ENCODE peak calls at places on chromosomes 2 and 18, in eight cellular contexts. Y is ELR, B is non-pigmented ciliary epithelial cell, H is left ventricle myocardium inferior, G is mesothelial cell of epicardium, K is fibroblast of mammary gland, L is T-helper 1 cell, T is RKO. U is an unnamed sample.
A peak's percentile ranks its signal among the peaks of the same experiment; 100 is the strongest.

GRCh38 chr2:176281267-176281666 is 12.0 kb downstream of the MTX2 start:
- DNase-seq in Y (peak; percentile 85), B (peak; percentile 20), H (no peak), G (no peak), K (peak; percentile 89), L (no peak), T (peak; percentile 24), U (peak; percentile 63)

GRCh38 chr2:169798718-169799495 is at the start of gene SSB:
- DNase-seq in Y (peak; percentile 96), B (peak; percentile 67), H (peak; percentile 94), G (peak; percentile 85), K (peak; percentile 89), L (peak; percentile 87), T (peak; percentile 96), U (peak; percentile 51)

GRCh38 chr2:98894331-98895000 is 41.6 kb downstream of the CRACDL start:
- DNase-seq in Y (no peak), B (no peak), H (no peak), G (no peak), K (no peak), L (no peak), T (no peak), U (no peak)

GRCh38 chr2:173647681-173648350 is 293.1 kb downstream of the CDCA7 start:
- DNase-seq in Y (no peak), B (no peak), H (no peak), G (no peak), K (peak; percentile 56), L (no peak), T (no peak), U (no peak)

GRCh38 chr2:178829299-178829698 is 22.1 kb upstream of the TTN start:
- DNase-seq in Y (peak; percentile 28), B (peak; percentile 11), H (no peak), G (no peak), K (peak; percentile 35), L (no peak), T (no peak), U (no peak)

GRCh38 chr2:19504400-19505198 is 146.2 kb upstream of the OSR1 start:
- DNase-seq in Y (no peak), B (no peak), H (no peak), G (no peak), K (no peak), L (no peak), T (no peak), U (no peak)

GRCh38 chr2:96754317-96754716 is 6.4 kb upstream of the CNNM4 start:
- DNase-seq in Y (no peak), B (no peak), H (no peak), G (no peak), K (no peak), L (no peak), T (no peak), U (no peak)

GRCh38 chr2:96427917-96428316 is 77.2 kb downstream of the NEURL3 start:
- DNase-seq in Y (peak; percentile 87), B (no peak), H (no peak), G (no peak), K (peak; percentile 84), L (no peak), T (peak; percentile 97), U (peak; percentile 8)

GRCh38 chr2:53535234-53535867 is 232.3 kb upstream of the CHAC2 start:
- DNase-seq in Y (no peak), B (no peak), H (no peak), G (no peak), K (no peak), L (no peak), T (no peak), U (no peak)

GRCh38 chr2:15311201-15311882 is 249.8 kb downstream of the NBAS start:
- DNase-seq in Y (no peak), B (no peak), H (no peak), G (no peak), K (no peak), L (no peak), T (no peak), U (no peak)

GRCh38 chr2:210442869-210443268 is 33.7 kb downstream of the LANCL1 start:
- DNase-seq in Y (no peak), B (no peak), H (no peak), G (no peak), K (no peak), L (no peak), T (no peak), U (no peak)

GRCh38 chr2:226137201-226137811 is 662.3 kb downstream of the IRS1 start:
- DNase-seq in Y (peak; percentile 64), B (no peak), H (no peak), G (no peak), K (peak; percentile 54), L (no peak), T (no peak), U (no peak)

GRCh38 chr2:175640655-175641054 is 361.4 kb downstream of the LNPK start:
- DNase-seq in Y (no peak), B (no peak), H (no peak), G (no peak), K (no peak), L (no peak), T (no peak), U (no peak)

GRCh38 chr18:13540783-13541182 is 185.6 kb downstream of the FAM210A start:
- DNase-seq in Y (no peak), B (no peak), H (no peak), G (no peak), K (no peak), L (no peak), T (no peak), U (no peak)

GRCh38 chr2:173997269-173997668 is 32.1 kb upstream of the SP3 start:
- DNase-seq in Y (no peak), B (no peak), H (peak; percentile 80), G (no peak), K (peak; percentile 79), L (no peak), T (no peak), U (no peak)

GRCh38 chr2:102386004-102386403 is 30.4 kb downstream of the IL18R1 start:
- DNase-seq in Y (no peak), B (no peak), H (no peak), G (no peak), K (no peak), L (no peak), T (no peak), U (no peak)

GRCh38 chr2:109343460-109343859 is 214.5 kb downstream of the SH3RF3 start:
- DNase-seq in Y (no peak), B (no peak), H (no peak), G (no peak), K (no peak), L (no peak), T (no peak), U (no peak)

GRCh38 chr2:37282746-37283145 is 41.9 kb downstream of the PRKD3 start:
- DNase-seq in Y (peak; percentile 3), B (peak; percentile 42), H (no peak), G (no peak), K (no peak), L (no peak), T (no peak), U (no peak)

GRCh38 chr2:41989503-41990180 is 58.2 kb upstream of the PKDCC start:
- DNase-seq in Y (no peak), B (no peak), H (no peak), G (no peak), K (no peak), L (no peak), T (no peak), U (no peak)

GRCh38 chr2:110126086-110126773 is 10.6 kb upstream of the MALL start:
- DNase-seq in Y (no peak), B (no peak), H (no peak), G (no peak), K (peak; percentile 57), L (no peak), T (no peak), U (no peak)

GRCh38 chr2:70344195-70344594 is 42.3 kb upstream of the FAM136A start:
- DNase-seq in Y (peak; percentile 79), B (no peak), H (no peak), G (no peak), K (peak; percentile 24), L (no peak), T (peak; percentile 33), U (no peak)

GRCh38 chr18:28855989-28856388 is 679.1 kb upstream of the CDH2 start:
- DNase-seq in Y (no peak), B (no peak), H (no peak), G (no peak), K (no peak), L (no peak), T (no peak), U (no peak)

GRCh38 chr2:71703981-71704545 is 250.7 kb downstream of the DYSF start:
- DNase-seq in Y (no peak), B (no peak), H (no peak), G (no peak), K (no peak), L (no peak), T (no peak), U (no peak)

GRCh38 chr2:127400897-127401756 is 13.4 kb upstream of the MAP3K2 start:
- DNase-seq in Y (peak; percentile 87), B (no peak), H (no peak), G (no peak), K (peak; percentile 45), L (no peak), T (peak; percentile 15), U (no peak)

GRCh38 chr2:224147174-224147573 is 108.1 kb upstream of the SERPINE2 start:
- DNase-seq in Y (peak; percentile 85), B (no peak), H (no peak), G (no peak), K (no peak), L (no peak), T (no peak), U (no peak)

GRCh38 chr2:135791418-135792190 is 45.4 kb downstream of the LCT start:
- DNase-seq in Y (peak; percentile 53), B (no peak), H (no peak), G (no peak), K (peak; percentile 26), L (no peak), T (no peak), U (no peak)

GRCh38 chr2:219449609-219450008 is 15.0 kb downstream of the SPEG start:
- DNase-seq in Y (no peak), B (no peak), H (no peak), G (no peak), K (no peak), L (no peak), T (no peak), U (no peak)

GRCh38 chr2:99984781-99985525 is 157.4 kb downstream of the AFF3 start:
- DNase-seq in Y (no peak), B (no peak), H (no peak), G (no peak), K (peak; percentile 81), L (no peak), T (no peak), U (peak; percentile 74)

GRCh38 chr2:31402388-31402787 is 12.2 kb downstream of the XDH start:
- DNase-seq in Y (peak; percentile 63), B (no peak), H (no peak), G (no peak), K (peak; percentile 59), L (no peak), T (no peak), U (no peak)